ENCODE peak calls at places on chromosomes 4 and X, in six cellular contexts. D is A673, V is tibial artery, M is GM23248, J is heart right ventricle, B is psoas muscle. R is an unnamed sample.
A peak's percentile ranks its signal among the peaks of the same experiment; 100 is the strongest.

GRCh38 chrX:151750511-151750910 is 16.0 kb downstream of the CNGA2 start:
- DNase-seq in D (no peak), V (no peak), M (no peak), J (no peak), B (no peak), R (no peak)

GRCh38 chrX:24153175-24153795 is 3.8 kb downstream of the ZFX start:
- DNase-seq in D (peak; percentile 35), V (no peak), M (peak; percentile 55), J (no peak), B (no peak), R (no peak)

GRCh38 chr4:13543091-13543581 is 1.2 kb downstream of the NKX3-2 start:
- DNase-seq in D (no peak), V (no peak), M (no peak), J (no peak), B (no peak), R (no peak)

GRCh38 chr4:4704267-4704666 is 155.2 kb upstream of the MSX1 start:
- DNase-seq in D (no peak), V (no peak), M (peak; percentile 56), J (no peak), B (no peak), R (no peak)

GRCh38 chr4:130712038-130712437 is 1616.1 kb downstream of the C4orf33 start:
- DNase-seq in D (peak; percentile 50), V (no peak), M (no peak), J (no peak), B (no peak), R (no peak)

GRCh38 chr4:80294206-80294605 is 27.7 kb downstream of the FGF5 start:
- DNase-seq in D (no peak), V (no peak), M (no peak), J (no peak), B (no peak), R (no peak)

GRCh38 chrX:125289209-125289608 is 30.5 kb upstream of the TEX13C start:
- DNase-seq in D (no peak), V (no peak), M (no peak), J (no peak), B (no peak), R (no peak)

GRCh38 chr4:76804060-76804459 is 93.9 kb downstream of the SOWAHB start:
- DNase-seq in D (peak; percentile 90), V (no peak), M (peak; percentile 24), J (no peak), B (no peak), R (no peak)

DNA sequence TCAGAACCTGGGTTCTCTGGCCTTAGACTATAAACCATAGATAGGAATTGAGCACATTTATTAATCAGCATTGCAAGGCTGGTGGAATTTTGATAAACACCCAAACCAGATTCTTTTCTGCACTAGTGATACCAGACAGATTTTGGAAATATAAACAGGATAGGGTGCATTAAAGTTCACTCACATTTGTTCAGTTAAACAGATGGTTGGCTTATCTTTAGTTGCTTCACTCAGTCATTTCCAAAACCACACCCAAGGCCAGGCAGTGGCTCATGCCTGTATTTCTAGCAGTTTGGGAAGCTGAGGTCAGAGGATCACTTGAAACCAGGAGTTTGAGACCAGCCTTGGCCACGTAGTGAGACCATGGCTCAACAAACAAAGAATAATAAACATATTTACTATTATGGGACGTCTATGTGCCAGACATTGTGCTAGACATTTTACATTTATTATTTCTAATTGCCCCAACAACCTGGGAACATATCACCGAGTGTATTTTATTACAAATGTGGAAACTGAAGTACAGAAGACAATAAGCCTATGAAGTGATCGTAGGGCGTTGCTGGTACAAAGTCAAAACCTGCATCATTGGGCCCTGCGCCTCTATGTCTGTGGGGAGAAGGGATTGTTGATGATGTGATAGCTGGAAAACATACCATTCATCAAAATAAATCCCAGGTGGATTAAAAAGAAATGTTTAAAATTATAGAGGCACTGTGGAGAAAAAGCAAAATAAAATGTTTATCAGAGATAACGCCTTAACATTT is 15.0 kb downstream of the ADD1 start:
- DNase-seq in D (no peak), V (no peak), M (peak; percentile 67), J (no peak), B (no peak), R (no peak)
- H3K4me1 ChIP-seq in D (peaks cover 52% of the 10 kb centered on the region), V (peaks cover 59% of the 10 kb centered on the region), M (peaks cover 43% of the 10 kb centered on the region), J (peaks cover 42% of the 10 kb centered on the region), B (peaks cover 90% of the 10 kb centered on the region), R (peaks cover 9% of the 10 kb centered on the region)

DNA sequence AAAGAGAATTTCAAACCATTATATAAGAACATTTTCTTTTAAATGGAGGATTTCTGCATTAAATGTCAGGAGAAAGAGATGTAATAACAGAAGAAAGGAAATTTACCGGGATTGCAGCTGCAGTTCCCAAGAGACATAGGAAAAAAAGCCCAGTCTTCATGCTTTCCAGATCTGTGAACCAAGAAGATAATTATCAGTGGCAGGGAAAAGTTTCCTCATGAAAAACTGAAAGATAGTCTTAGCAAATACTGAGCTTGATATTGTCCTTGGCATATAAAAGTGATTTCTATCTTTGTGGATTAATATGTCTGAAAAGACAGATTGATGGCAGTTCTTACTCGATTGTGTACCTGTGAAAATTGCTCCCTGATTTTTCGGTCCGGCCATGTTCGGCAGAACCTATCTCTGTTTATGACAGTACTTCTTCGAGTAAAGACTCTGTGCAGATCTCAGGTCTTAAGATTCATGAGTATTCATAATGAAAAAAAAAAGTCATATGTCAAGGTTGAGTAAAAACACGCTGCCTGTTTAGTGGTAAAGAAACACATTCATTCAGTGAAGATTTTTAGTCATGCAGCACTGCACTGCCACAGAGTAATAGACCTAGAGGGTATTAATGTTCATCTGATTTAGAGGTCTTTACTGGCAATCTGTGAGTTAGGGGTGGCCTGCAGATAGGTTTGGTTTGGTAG is 29.6 kb downstream of the SPARCL1 start:
- DNase-seq in D (no peak), V (no peak), M (no peak), J (no peak), B (no peak), R (no peak)
- H3K27ac ChIP-seq in D (no peak overlapping the region), V (peak overlapping the region; percentile 64), M (no peak overlapping the region), J (peak overlapping the region; percentile 64), B (no peak overlapping the region), R (no peak overlapping the region)

GRCh38 chrX:131764224-131764623 is 220.3 kb downstream of the OR13H1 start:
- DNase-seq in D (no peak), V (no peak), M (no peak), J (no peak), B (no peak), R (no peak)
- H3K4me3 ChIP-seq in D (no peak overlapping the region), V (no peak overlapping the region), M (no peak overlapping the region), J (no peak overlapping the region), B (peak overlapping the region; percentile 68), R (no peak overlapping the region)

GRCh38 chr4:26325191-26325590 is 4.4 kb downstream of the RBPJ start:
- DNase-seq in D (peak; percentile 59), V (no peak), M (peak; percentile 65), J (no peak), B (no peak), R (no peak)
- H3K4me1 ChIP-seq in D (peaks cover 16% of the 10 kb centered on the region), V (peaks cover 29% of the 10 kb centered on the region), M (peaks cover 60% of the 10 kb centered on the region), J (no peaks in the 10 kb centered on the region), B (peaks cover 36% of the 10 kb centered on the region), R (peaks cover 2% of the 10 kb centered on the region)

DNA sequence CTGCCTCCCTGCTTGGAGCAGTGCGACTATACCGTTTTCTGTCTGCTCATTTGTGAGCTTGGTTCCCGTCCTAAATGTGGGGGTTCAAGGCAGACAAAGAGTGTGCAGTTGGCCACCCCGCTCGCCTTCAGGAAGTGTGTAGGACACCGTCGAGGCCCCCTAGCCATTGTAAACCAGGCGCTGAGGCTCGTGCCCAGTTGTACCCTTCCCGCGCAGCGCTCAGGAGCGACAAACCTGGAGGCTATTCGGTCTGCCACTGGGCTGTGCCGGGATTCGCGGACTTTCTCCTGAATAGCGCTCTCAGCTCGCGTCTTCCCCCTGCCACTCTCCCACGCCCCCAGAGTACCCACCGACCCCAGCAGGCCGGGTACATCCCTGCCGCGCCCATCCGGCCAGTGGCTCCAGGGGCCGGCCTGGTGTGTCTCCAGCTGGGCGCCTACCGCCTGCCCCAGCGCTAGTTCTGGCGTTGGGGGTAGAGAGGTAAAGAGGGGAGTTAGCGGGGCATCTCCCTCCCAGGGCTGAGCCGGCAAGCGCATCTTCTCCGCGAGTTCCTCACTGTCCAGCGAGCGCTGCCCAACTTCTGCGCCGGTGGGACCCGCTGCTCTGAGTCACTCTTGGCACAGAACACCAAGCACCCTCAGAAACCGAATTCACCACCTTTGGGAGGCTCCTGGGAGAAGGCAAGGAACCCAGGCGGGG is 880 bp upstream of the LONRF3 start:
- DNase-seq in D (no peak), V (peak; percentile 67), M (peak; percentile 32), J (peak; percentile 18), B (peak; percentile 37), R (no peak)
- H3K27ac ChIP-seq in D (no peak overlapping the region), V (no peak overlapping the region), M (no peak overlapping the region), J (no peak overlapping the region), B (no peak overlapping the region), R (no peak overlapping the region)

DNA sequence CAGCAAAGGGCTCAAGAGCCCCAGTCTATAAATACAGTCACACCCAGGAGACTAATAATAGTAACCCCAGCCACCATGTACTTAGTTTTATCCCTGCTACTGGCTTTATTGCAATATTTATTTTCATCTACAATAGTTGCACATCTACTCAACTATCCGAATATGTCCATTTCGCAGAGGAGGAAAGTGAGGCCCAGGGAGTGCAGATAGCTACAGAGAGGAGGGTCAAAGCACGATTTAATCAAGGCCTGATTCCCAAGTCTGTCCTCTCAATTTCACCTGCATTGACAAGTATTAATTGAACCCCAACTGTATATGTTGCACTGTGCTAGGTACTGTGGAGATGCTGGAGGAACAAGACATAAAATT is 4.0 kb upstream of the PLP2 start:
- DNase-seq in D (no peak), V (no peak), M (no peak), J (no peak), B (no peak), R (no peak)
- H3K4me3 ChIP-seq in D (no peak overlapping the region), V (peak overlapping the region; percentile 54), M (peak overlapping the region; percentile 41), J (peak overlapping the region; percentile 35), B (peak overlapping the region; percentile 67), R (no peak overlapping the region)

GRCh38 chr4:183838987-183839712 is 66.0 kb upstream of the STOX2 start:
- DNase-seq in D (peak; percentile 56), V (no peak), M (peak; percentile 12), J (no peak), B (no peak), R (peak; percentile 45)
- H3K4me1 ChIP-seq in D (no peaks in the 10 kb centered on the region), V (no peaks in the 10 kb centered on the region), M (no peaks in the 10 kb centered on the region), J (no peaks in the 10 kb centered on the region), B (no peaks in the 10 kb centered on the region), R (no peaks in the 10 kb centered on the region)